ENCODE peak calls at places on chromosomes 6 and 20, in nine cellular contexts. L is stomach; U is H1; J is suprapubic skin; Y is dorsolateral prefrontal cortex; I is GM12864; M is GM10248; A is GM23338; T is CD4-positive, alpha-beta T cell. X is an unnamed sample.

GRCh38 chr6:117481278-117481925 is 1.1 kb upstream of the DCBLD1 start:
- DNase-seq in L (peak; percentile 28), U (no peak), J (no peak), Y (no peak), I (no peak), M (peak; percentile 20), A (peak; percentile 41), T (no peak), X (no peak)

GRCh38 chr6:3079700-3080099 is 11.4 kb downstream of the RIPK1 start:
- DNase-seq in L (no peak), U (no peak), J (no peak), Y (no peak), I (no peak), M (no peak), A (no peak), T (no peak), X (no peak)

GRCh38 chr6:125802943-125803377 is 12.2 kb downstream of the NCOA7 start:
- DNase-seq in L (no peak), U (no peak), J (no peak), Y (no peak), I (no peak), M (no peak), A (no peak), T (no peak), X (no peak)

GRCh38 chr20:53888510-53888909 is 181.9 kb downstream of the BCAS1 start:
- DNase-seq in L (no peak), U (no peak), J (no peak), Y (no peak), I (no peak), M (no peak), A (no peak), T (no peak), X (no peak)

GRCh38 chr20:51500311-51500710 is 42.2 kb downstream of the NFATC2 start:
- DNase-seq in L (no peak), U (no peak), J (no peak), Y (no peak), I (peak; percentile 72), M (peak; percentile 82), A (no peak), T (peak; percentile 66), X (no peak)

GRCh38 chr6:155247618-155248017 is 16.2 kb upstream of the CLDN20 start:
- DNase-seq in L (no peak), U (no peak), J (no peak), Y (no peak), I (no peak), M (no peak), A (peak; percentile 80), T (no peak), X (no peak)

GRCh38 chr6:72952808-72953630 is 272.3 kb downstream of the KHDC1L start:
- DNase-seq in L (no peak), U (no peak), J (no peak), Y (no peak), I (no peak), M (no peak), A (no peak), T (no peak), X (no peak)

GRCh38 chr6:72769459-72770125 is 147.7 kb downstream of the KCNQ5 start:
- DNase-seq in L (no peak), U (no peak), J (no peak), Y (no peak), I (no peak), M (peak; percentile 8), A (no peak), T (no peak), X (no peak)

GRCh38 chr6:12160350-12160749 is 129.8 kb upstream of the EDN1 start:
- DNase-seq in L (no peak), U (no peak), J (no peak), Y (no peak), I (no peak), M (no peak), A (no peak), T (no peak), X (no peak)

GRCh38 chr6:156557269-156557885 is 219.8 kb upstream of the ARID1B start:
- DNase-seq in L (peak; percentile 62), U (no peak), J (no peak), Y (peak; percentile 41), I (no peak), M (no peak), A (peak; percentile 42), T (no peak), X (no peak)

GRCh38 chr6:2688416-2689064 is 62.2 kb downstream of the MYLK4 start:
- DNase-seq in L (no peak), U (no peak), J (no peak), Y (no peak), I (no peak), M (peak; percentile 32), A (no peak), T (no peak), X (peak; percentile 27)

GRCh38 chr20:37223053-37223452 is 38.6 kb downstream of the GHRH start:
- DNase-seq in L (no peak), U (no peak), J (no peak), Y (no peak), I (no peak), M (peak; percentile 26), A (no peak), T (no peak), X (no peak)

GRCh38 chr20:24773168-24773567 is 175.9 kb upstream of the CST7 start:
- DNase-seq in L (no peak), U (no peak), J (no peak), Y (no peak), I (no peak), M (no peak), A (no peak), T (no peak), X (peak; percentile 46)

GRCh38 chr6:134680433-134680832 is 269.5 kb downstream of the ALDH8A1 start:
- DNase-seq in L (no peak), U (no peak), J (no peak), Y (no peak), I (no peak), M (no peak), A (no peak), T (no peak), X (no peak)

GRCh38 chr6:4180653-4181255 is 45.4 kb upstream of the ECI2 start:
- DNase-seq in L (no peak), U (no peak), J (no peak), Y (no peak), I (peak; percentile 37), M (no peak), A (peak; percentile 78), T (no peak), X (peak; percentile 53)

GRCh38 chr6:15715851-15716250 is 53.0 kb upstream of the DTNBP1 start:
- DNase-seq in L (no peak), U (no peak), J (no peak), Y (no peak), I (no peak), M (no peak), A (no peak), T (no peak), X (no peak)

GRCh38 chr20:1225729-1226313 is at the start of gene RAD21L1:
- DNase-seq in L (peak; percentile 84), U (peak; percentile 65), J (peak; percentile 84), Y (peak; percentile 54), I (no peak), M (peak; percentile 95), A (peak; percentile 81), T (peak; percentile 75), X (peak; percentile 93)

GRCh38 chr6:27685278-27685677 is 212.4 kb upstream of the ZNF184 start:
- DNase-seq in L (no peak), U (no peak), J (no peak), Y (no peak), I (no peak), M (no peak), A (no peak), T (no peak), X (no peak)

DNA sequence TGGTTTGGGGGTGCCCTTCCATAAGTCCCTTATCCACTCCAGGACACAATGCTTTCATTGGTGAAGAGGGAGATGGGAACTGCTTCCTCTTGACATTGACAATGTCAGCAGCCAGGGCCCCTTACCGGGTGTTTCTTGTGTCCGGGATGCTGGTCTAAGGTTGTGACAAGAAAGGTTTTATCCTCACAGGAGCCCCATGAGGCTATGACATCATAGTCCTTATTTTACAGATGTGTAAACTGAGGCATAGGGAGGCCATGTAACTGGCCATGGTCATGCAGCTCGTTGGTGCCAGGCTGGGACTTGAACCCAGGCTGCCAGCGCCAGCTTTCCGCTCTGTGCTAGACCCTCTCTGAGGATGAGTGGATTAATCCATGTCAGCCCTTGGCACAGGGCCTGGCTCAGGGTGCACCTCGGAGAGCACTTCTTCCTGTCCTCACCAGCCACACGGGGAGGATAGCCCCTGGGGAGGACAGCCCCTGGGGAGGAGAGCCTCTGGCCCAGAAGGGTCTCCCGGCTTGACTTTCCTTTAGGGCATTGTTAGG is 157.3 kb downstream of the SYCP2 start:
- DNase-seq in L (peak; percentile 14), U (no peak), J (peak; percentile 36), Y (no peak), I (no peak), M (no peak), A (no peak), T (no peak), X (peak; percentile 44)
- TF ChIP-seq CTCF in L (no peak), U (no peak), J (no peak), Y (no peak), I (no peak), M (no peak), A (no peak), T (no peak), X (no peak)

DNA sequence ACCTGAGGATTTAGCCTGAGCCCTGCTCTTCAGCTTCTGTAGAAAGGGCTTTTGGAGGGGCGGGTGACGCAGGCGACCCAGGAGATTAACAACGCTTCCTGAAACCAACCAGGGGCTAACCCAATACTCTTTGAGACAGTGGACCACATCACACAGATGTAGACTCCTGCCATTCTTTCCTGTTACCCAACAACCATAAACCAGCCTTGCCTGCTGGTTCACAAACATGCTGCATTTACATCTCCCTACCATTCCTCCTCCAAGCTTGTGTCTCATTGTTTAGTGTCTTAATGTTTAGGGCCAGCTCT is 28.3 kb downstream of the PPP1R16B start:
- DNase-seq in L (no peak), U (no peak), J (no peak), Y (no peak), I (no peak), M (peak; percentile 36), A (no peak), T (peak; percentile 31), X (no peak)
- TF ChIP-seq CTCF in L (no peak), U (no peak), J (no peak), Y (no peak), I (no peak), M (no peak), A (no peak), T (no peak), X (no peak)

DNA sequence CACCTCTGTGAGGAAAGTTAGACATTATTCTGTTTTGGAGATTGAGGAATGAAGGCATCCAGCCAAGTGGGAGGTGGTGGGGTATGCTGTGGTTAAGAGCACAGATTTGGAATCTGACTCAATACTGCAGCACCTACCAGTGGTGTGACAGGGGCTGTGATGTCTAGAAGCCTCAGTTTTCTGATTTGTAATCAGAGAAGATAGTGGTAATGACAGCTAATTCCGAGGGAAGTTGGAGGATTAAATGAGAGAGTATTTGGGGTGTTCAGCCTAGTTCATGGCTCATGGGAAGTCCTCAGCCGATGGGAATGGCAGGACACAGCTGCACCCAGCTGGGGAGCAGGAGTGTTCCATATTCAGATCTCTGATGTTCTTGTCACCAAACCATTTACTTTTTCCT is 9.2 kb downstream of the SLC9A8 start:
- DNase-seq in L (no peak), U (no peak), J (no peak), Y (no peak), I (no peak), M (no peak), A (no peak), T (no peak), X (no peak)
- TF ChIP-seq CTCF in L (no peak), U (no peak), J (no peak), Y (no peak), I (peak; percentile 33), M (peak; percentile 40), A (no peak), T (no peak), X (peak; percentile 43)

GRCh38 chr20:39885975-39886649 is 802.9 kb downstream of the MAFB start:
- DNase-seq in L (peak; percentile 38), U (peak; percentile 80), J (peak; percentile 80), Y (no peak), I (peak; percentile 3), M (peak; percentile 34), A (peak; percentile 94), T (no peak), X (no peak)
- TF ChIP-seq CTCF in L (no peak), U (peak; percentile 60), J (peak; percentile 53), Y (peak; percentile 47), I (peak; percentile 62), M (peak; percentile 60), A (peak; percentile 69), T (no peak), X (peak; percentile 61)

X was measured in osteocyte.